ENCODE peak calls at places on chromosomes 1 and 21, in eight cellular contexts. One of them, this sample, is unnamed.

GRCh38 chr1:220327106-220327505 is 54.9 kb upstream of the RAB3GAP2 start:
- DNase-seq in Peyer's patch: no peak
- DNase-seq in lower leg skin: no peak
- DNase-seq in upper lobe of left lung: no peak
- DNase-seq in adrenal gland: no peak
- DNase-seq in testis: no peak
- DNase-seq in HCT116: no peak
- DNase-seq in uterus: no peak
- DNase-seq in this sample: no peak

GRCh38 chr1:2101946-2102345 is 51.7 kb downstream of the PRKCZ start:
- DNase-seq in testis: no peak
- DNase-seq in HCT116: no peak
- DNase-seq in Peyer's patch: no peak
- DNase-seq in adrenal gland: no peak
- DNase-seq in lower leg skin: no peak
- DNase-seq in upper lobe of left lung: peak; percentile 22
- DNase-seq in uterus: no peak
- DNase-seq in this sample: no peak

GRCh38 chr1:54014009-54014629 is 3.9 kb downstream of the LDLRAD1 start:
- DNase-seq in uterus: no peak
- DNase-seq in Peyer's patch: no peak
- DNase-seq in upper lobe of left lung: peak; percentile 71
- DNase-seq in testis: no peak
- DNase-seq in adrenal gland: no peak
- DNase-seq in HCT116: no peak
- DNase-seq in lower leg skin: no peak
- DNase-seq in this sample: no peak

GRCh38 chr1:111735858-111736544 is 3.2 kb downstream of the INKA2 start:
- DNase-seq in Peyer's patch: no peak
- DNase-seq in HCT116: no peak
- DNase-seq in upper lobe of left lung: no peak
- DNase-seq in adrenal gland: peak; percentile 42
- DNase-seq in uterus: no peak
- DNase-seq in testis: no peak
- DNase-seq in lower leg skin: peak; percentile 50
- DNase-seq in this sample: no peak

GRCh38 chr1:192809286-192810252 is 730 bp downstream of the RGS2 start:
- DNase-seq in testis: peak; percentile 60
- DNase-seq in HCT116: no peak
- DNase-seq in upper lobe of left lung: no peak
- DNase-seq in uterus: no peak
- DNase-seq in Peyer's patch: peak; percentile 57
- DNase-seq in lower leg skin: peak; percentile 86
- DNase-seq in adrenal gland: peak; percentile 81
- DNase-seq in this sample: peak; percentile 72

GRCh38 chr1:182054698-182055326 is 6.7 kb downstream of the ZNF648 start:
- DNase-seq in Peyer's patch: peak; percentile 51
- DNase-seq in lower leg skin: no peak
- DNase-seq in upper lobe of left lung: no peak
- DNase-seq in uterus: no peak
- DNase-seq in HCT116: peak; percentile 26
- DNase-seq in adrenal gland: peak; percentile 63
- DNase-seq in testis: peak; percentile 52
- DNase-seq in this sample: no peak

GRCh38 chr1:158014702-158015320 is 21.4 kb downstream of the KIRREL1 start:
- DNase-seq in uterus: no peak
- DNase-seq in upper lobe of left lung: no peak
- DNase-seq in testis: no peak
- DNase-seq in Peyer's patch: no peak
- DNase-seq in lower leg skin: no peak
- DNase-seq in adrenal gland: no peak
- DNase-seq in HCT116: no peak
- DNase-seq in this sample: no peak

GRCh38 chr1:112504666-112505399 is 3.9 kb upstream of the WNT2B start:
- DNase-seq in upper lobe of left lung: no peak
- DNase-seq in lower leg skin: no peak
- DNase-seq in HCT116: no peak
- DNase-seq in Peyer's patch: no peak
- DNase-seq in adrenal gland: no peak
- DNase-seq in testis: no peak
- DNase-seq in uterus: no peak
- DNase-seq in this sample: no peak

GRCh38 chr1:29490204-29490934 is 254.0 kb downstream of the PTPRU start:
- DNase-seq in Peyer's patch: no peak
- DNase-seq in HCT116: no peak
- DNase-seq in uterus: no peak
- DNase-seq in testis: no peak
- DNase-seq in upper lobe of left lung: no peak
- DNase-seq in adrenal gland: no peak
- DNase-seq in lower leg skin: peak; percentile 73
- DNase-seq in this sample: peak; percentile 33

GRCh38 chr1:33036051-33036525 is 595 bp downstream of the AK2 start:
- DNase-seq in HCT116: no peak
- DNase-seq in lower leg skin: no peak
- DNase-seq in uterus: no peak
- DNase-seq in upper lobe of left lung: no peak
- DNase-seq in Peyer's patch: no peak
- DNase-seq in adrenal gland: no peak
- DNase-seq in testis: peak; percentile 16
- DNase-seq in this sample: no peak

GRCh38 chr1:47617381-47618221 is 179.8 kb downstream of the FOXD2 start:
- DNase-seq in uterus: no peak
- DNase-seq in Peyer's patch: no peak
- DNase-seq in upper lobe of left lung: no peak
- DNase-seq in testis: no peak
- DNase-seq in HCT116: no peak
- DNase-seq in adrenal gland: peak; percentile 21
- DNase-seq in lower leg skin: no peak
- DNase-seq in this sample: no peak

GRCh38 chr1:58412071-58412580 is 134.4 kb downstream of the OMA1 start:
- DNase-seq in Peyer's patch: no peak
- DNase-seq in upper lobe of left lung: no peak
- DNase-seq in testis: no peak
- DNase-seq in HCT116: no peak
- DNase-seq in uterus: no peak
- DNase-seq in lower leg skin: no peak
- DNase-seq in adrenal gland: no peak
- DNase-seq in this sample: no peak

GRCh38 chr21:36145259-36145658 is 10.4 kb downstream of the CBR3 start:
- DNase-seq in adrenal gland: no peak
- DNase-seq in uterus: no peak
- DNase-seq in HCT116: no peak
- DNase-seq in Peyer's patch: no peak
- DNase-seq in testis: no peak
- DNase-seq in upper lobe of left lung: no peak
- DNase-seq in lower leg skin: no peak
- DNase-seq in this sample: no peak

GRCh38 chr1:68363346-68363745 is 86.4 kb downstream of the RPE65 start:
- DNase-seq in uterus: no peak
- DNase-seq in lower leg skin: no peak
- DNase-seq in Peyer's patch: no peak
- DNase-seq in HCT116: no peak
- DNase-seq in upper lobe of left lung: no peak
- DNase-seq in testis: no peak
- DNase-seq in adrenal gland: no peak
- DNase-seq in this sample: no peak

GRCh38 chr1:8863138-8863537 is 15.3 kb downstream of the ENO1 start:
- DNase-seq in upper lobe of left lung: no peak
- DNase-seq in testis: no peak
- DNase-seq in Peyer's patch: no peak
- DNase-seq in uterus: no peak
- DNase-seq in lower leg skin: no peak
- DNase-seq in adrenal gland: no peak
- DNase-seq in HCT116: no peak
- DNase-seq in this sample: no peak

GRCh38 chr1:79082233-79082632 is 75.7 kb upstream of the ADGRL4 start:
- DNase-seq in upper lobe of left lung: no peak
- DNase-seq in lower leg skin: no peak
- DNase-seq in testis: no peak
- DNase-seq in uterus: no peak
- DNase-seq in Peyer's patch: no peak
- DNase-seq in adrenal gland: no peak
- DNase-seq in HCT116: no peak
- DNase-seq in this sample: no peak

GRCh38 chr1:234600418-234601216 is 9.4 kb downstream of the IRF2BP2 start:
- DNase-seq in Peyer's patch: peak; percentile 37
- DNase-seq in uterus: peak; percentile 65
- DNase-seq in adrenal gland: peak; percentile 77
- DNase-seq in lower leg skin: peak; percentile 0
- DNase-seq in testis: peak; percentile 82
- DNase-seq in HCT116: peak; percentile 51
- DNase-seq in upper lobe of left lung: no peak
- DNase-seq in this sample: no peak

GRCh38 chr1:8206397-8206796 is 111.5 kb upstream of the SLC45A1 start:
- DNase-seq in testis: no peak
- DNase-seq in upper lobe of left lung: no peak
- DNase-seq in Peyer's patch: no peak
- DNase-seq in HCT116: no peak
- DNase-seq in lower leg skin: no peak
- DNase-seq in uterus: no peak
- DNase-seq in adrenal gland: no peak
- DNase-seq in this sample: no peak

GRCh38 chr1:87956072-87956471 is 627.4 kb downstream of the LMO4 start:
- DNase-seq in upper lobe of left lung: no peak
- DNase-seq in uterus: peak; percentile 27
- DNase-seq in Peyer's patch: no peak
- DNase-seq in lower leg skin: no peak
- DNase-seq in adrenal gland: no peak
- DNase-seq in testis: no peak
- DNase-seq in HCT116: peak; percentile 32
- DNase-seq in this sample: peak; percentile 67

GRCh38 chr1:228417061-228417460 is 400 bp upstream of the TRIM17 start:
- DNase-seq in lower leg skin: no peak
- DNase-seq in uterus: no peak
- DNase-seq in adrenal gland: no peak
- DNase-seq in Peyer's patch: no peak
- DNase-seq in upper lobe of left lung: no peak
- DNase-seq in testis: no peak
- DNase-seq in HCT116: no peak
- DNase-seq in this sample: no peak

GRCh38 chr1:228415221-228415620 is 1.4 kb downstream of the TRIM17 start:
- DNase-seq in upper lobe of left lung: peak; percentile 29
- DNase-seq in adrenal gland: no peak
- DNase-seq in lower leg skin: no peak
- DNase-seq in testis: no peak
- DNase-seq in uterus: no peak
- DNase-seq in Peyer's patch: no peak
- DNase-seq in HCT116: no peak
- DNase-seq in this sample: no peak

GRCh38 chr1:228417471-228418203 is 976 bp upstream of the TRIM17 start:
- DNase-seq in HCT116: peak; percentile 16
- DNase-seq in upper lobe of left lung: no peak
- DNase-seq in adrenal gland: no peak
- DNase-seq in lower leg skin: no peak
- DNase-seq in uterus: no peak
- DNase-seq in Peyer's patch: no peak
- DNase-seq in testis: no peak
- DNase-seq in this sample: no peak

GRCh38 chr1:228415853-228416216 is 826 bp downstream of the TRIM17 start:
- DNase-seq in lower leg skin: no peak
- DNase-seq in adrenal gland: no peak
- DNase-seq in uterus: no peak
- DNase-seq in upper lobe of left lung: no peak
- DNase-seq in testis: no peak
- DNase-seq in HCT116: no peak
- DNase-seq in Peyer's patch: no peak
- DNase-seq in this sample: no peak

GRCh38 chr1:228416217-228416971 is at the start of gene TRIM17:
- DNase-seq in Peyer's patch: no peak
- DNase-seq in testis: no peak
- DNase-seq in upper lobe of left lung: peak; percentile 89
- DNase-seq in uterus: no peak
- DNase-seq in lower leg skin: no peak
- DNase-seq in HCT116: no peak
- DNase-seq in adrenal gland: no peak
- DNase-seq in this sample: no peak
- TF ChIP-seq CTCF in Peyer's patch: peak; percentile 12
- TF ChIP-seq CTCF in testis: peak; percentile 7
- TF ChIP-seq CTCF in upper lobe of left lung: peak; percentile 48
- TF ChIP-seq CTCF in uterus: no peak
- TF ChIP-seq CTCF in lower leg skin: no peak
- TF ChIP-seq CTCF in HCT116: no peak
- TF ChIP-seq CTCF in adrenal gland: peak; percentile 21
- TF ChIP-seq CTCF in this sample: no peak

GRCh38 chr1:60904079-60904852 is 178.1 kb upstream of the NFIA start:
- DNase-seq in testis: no peak
- DNase-seq in HCT116: no peak
- DNase-seq in uterus: no peak
- DNase-seq in Peyer's patch: no peak
- DNase-seq in lower leg skin: peak; percentile 84
- DNase-seq in upper lobe of left lung: no peak
- DNase-seq in adrenal gland: no peak
- DNase-seq in this sample: no peak
- TF ChIP-seq POLR2A in testis: no peak
- TF ChIP-seq POLR2A in HCT116: no peak
- TF ChIP-seq POLR2A in uterus: no peak
- TF ChIP-seq POLR2A in Peyer's patch: no peak
- TF ChIP-seq POLR2A in lower leg skin: no peak
- TF ChIP-seq POLR2A in upper lobe of left lung: no peak
- TF ChIP-seq POLR2A in adrenal gland: no peak
- TF ChIP-seq POLR2A in this sample: no peak

GRCh38 chr1:4317207-4317606 is 337.2 kb upstream of the AJAP1 start:
- DNase-seq in HCT116: no peak
- DNase-seq in testis: no peak
- DNase-seq in lower leg skin: no peak
- DNase-seq in adrenal gland: no peak
- DNase-seq in upper lobe of left lung: no peak
- DNase-seq in uterus: no peak
- DNase-seq in Peyer's patch: no peak
- DNase-seq in this sample: no peak
- TF ChIP-seq CTCF in HCT116: no peak
- TF ChIP-seq CTCF in testis: no peak
- TF ChIP-seq CTCF in lower leg skin: no peak
- TF ChIP-seq CTCF in adrenal gland: no peak
- TF ChIP-seq CTCF in upper lobe of left lung: no peak
- TF ChIP-seq CTCF in uterus: no peak
- TF ChIP-seq CTCF in Peyer's patch: no peak
- TF ChIP-seq CTCF in this sample: no peak

GRCh38 chr1:155051342-155051776 is 243 bp downstream of the ADAM15 start:
- DNase-seq in testis: no peak
- DNase-seq in adrenal gland: no peak
- DNase-seq in lower leg skin: no peak
- DNase-seq in HCT116: no peak
- DNase-seq in upper lobe of left lung: no peak
- DNase-seq in Peyer's patch: no peak
- DNase-seq in uterus: no peak
- DNase-seq in this sample: no peak

GRCh38 chr1:155049651-155050559 is 1.2 kb upstream of the ADAM15 start:
- DNase-seq in adrenal gland: no peak
- DNase-seq in Peyer's patch: no peak
- DNase-seq in HCT116: no peak
- DNase-seq in upper lobe of left lung: no peak
- DNase-seq in lower leg skin: no peak
- DNase-seq in uterus: no peak
- DNase-seq in testis: no peak
- DNase-seq in this sample: no peak

GRCh38 chr1:155051777-155052398 is 772 bp downstream of the ADAM15 start:
- DNase-seq in upper lobe of left lung: peak; percentile 84
- DNase-seq in uterus: peak; percentile 67
- DNase-seq in lower leg skin: peak; percentile 92
- DNase-seq in adrenal gland: peak; percentile 69
- DNase-seq in Peyer's patch: peak; percentile 32
- DNase-seq in testis: no peak
- DNase-seq in HCT116: no peak
- DNase-seq in this sample: peak; percentile 85

GRCh38 chr1:155052412-155053400 is 1.6 kb downstream of the ADAM15 start:
- DNase-seq in upper lobe of left lung: no peak
- DNase-seq in adrenal gland: no peak
- DNase-seq in lower leg skin: no peak
- DNase-seq in HCT116: no peak
- DNase-seq in testis: no peak
- DNase-seq in Peyer's patch: peak; percentile 31
- DNase-seq in uterus: no peak
- DNase-seq in this sample: no peak

GRCh38 chr1:155050560-155051341 is at the start of gene ADAM15:
- DNase-seq in upper lobe of left lung: peak; percentile 97
- DNase-seq in Peyer's patch: peak; percentile 77
- DNase-seq in HCT116: peak; percentile 54
- DNase-seq in uterus: peak; percentile 84
- DNase-seq in lower leg skin: peak; percentile 97
- DNase-seq in testis: peak; percentile 88
- DNase-seq in adrenal gland: peak; percentile 92
- DNase-seq in this sample: peak; percentile 93
- TF ChIP-seq POLR2A in upper lobe of left lung: no peak
- TF ChIP-seq POLR2A in Peyer's patch: peak; percentile 81
- TF ChIP-seq POLR2A in HCT116: no peak
- TF ChIP-seq POLR2A in uterus: peak; percentile 44
- TF ChIP-seq POLR2A in lower leg skin: no peak
- TF ChIP-seq POLR2A in testis: no peak
- TF ChIP-seq POLR2A in adrenal gland: no peak
- TF ChIP-seq POLR2A in this sample: no peak

This sample was measured in sigmoid colon.